ENCODE peak calls at places on chromosomes 1 and 21, in six cellular contexts. M is C1 segment of cervical spinal cord; I is COLO829; U is ELF-1; T is stimulated activated CD4-positive, alpha-beta T cell treated with anti-CD3 and anti-CD28 coated beads, Interleukin-1b, Interleukin-23, amount 100 ng/mL, for 4 hours; Y is effector memory CD8-positive, alpha-beta T cell. X is an unnamed sample.

GRCh38 chr21:42857216-42857615 is 22.1 kb downstream of the WDR4 start:
- DNase-seq in M (no peak), I (no peak), U (no peak), T (no peak), Y (no peak), X (no peak)

GRCh38 chr1:71823656-71824159 is 458.6 kb downstream of the NEGR1 start:
- DNase-seq in M (no peak), I (no peak), U (no peak), T (no peak), Y (no peak), X (no peak)

GRCh38 chr1:920506-920905 is 3.2 kb upstream of the SAMD11 start:
- DNase-seq in M (no peak), I (no peak), U (no peak), T (no peak), Y (no peak), X (no peak)

GRCh38 chr1:44417351-44418021 is 12.4 kb downstream of the RNF220 start:
- DNase-seq in M (peak; percentile 68), I (no peak), U (peak; percentile 93), T (no peak), Y (no peak), X (no peak)

GRCh38 chr1:179923044-179923443 is 31.6 kb upstream of the CEP350 start:
- DNase-seq in M (no peak), I (no peak), U (no peak), T (no peak), Y (no peak), X (no peak)

GRCh38 chr1:11725616-11726015 is 10.3 kb upstream of the AGTRAP start:
- DNase-seq in M (no peak), I (no peak), U (peak; percentile 44), T (no peak), Y (no peak), X (no peak)

GRCh38 chr1:245051349-245052221 is 103.2 kb upstream of the KIF26B start:
- DNase-seq in M (no peak), I (no peak), U (peak; percentile 45), T (no peak), Y (no peak), X (peak; percentile 24)

GRCh38 chr1:232641507-232641906 is 11.6 kb upstream of the SIPA1L2 start:
- DNase-seq in M (no peak), I (no peak), U (no peak), T (no peak), Y (no peak), X (peak; percentile 53)

GRCh38 chr1:157624471-157624870 is 26.6 kb upstream of the FCRL4 start:
- DNase-seq in M (no peak), I (no peak), U (no peak), T (no peak), Y (no peak), X (no peak)

GRCh38 chr1:229854620-229855019 is 212.4 kb upstream of the GALNT2 start:
- DNase-seq in M (no peak), I (no peak), U (no peak), T (no peak), Y (no peak), X (no peak)

GRCh38 chr1:150365945-150366344 is 2.0 kb downstream of the RPRD2 start:
- DNase-seq in M (no peak), I (peak; percentile 19), U (no peak), T (no peak), Y (no peak), X (no peak)

GRCh38 chr1:236486315-236486714 is 37.5 kb upstream of the LGALS8 start:
- DNase-seq in M (no peak), I (no peak), U (no peak), T (no peak), Y (no peak), X (no peak)

GRCh38 chr1:3070304-3070653 is 1.3 kb downstream of the PRDM16 start:
- DNase-seq in M (no peak), I (no peak), U (no peak), T (no peak), Y (no peak), X (no peak)

GRCh38 chr1:36136535-36136934 is 11.5 kb upstream of the COL8A2 start:
- DNase-seq in M (peak; percentile 14), I (no peak), U (no peak), T (no peak), Y (no peak), X (peak; percentile 92)

GRCh38 chr1:149927056-149927534 is 508 bp downstream of the SF3B4 start:
- DNase-seq in M (no peak), I (no peak), U (no peak), T (no peak), Y (no peak), X (no peak)

GRCh38 chr1:22689505-22689904 is 21.1 kb upstream of the EPHB2 start:
- DNase-seq in M (no peak), I (peak; percentile 23), U (peak; percentile 32), T (no peak), Y (no peak), X (peak; percentile 93)

GRCh38 chr21:40847956-40848355 is 998 bp upstream of the DSCAM start:
- DNase-seq in M (no peak), I (no peak), U (no peak), T (no peak), Y (no peak), X (no peak)

GRCh38 chr1:79633456-79633855 is 626.9 kb upstream of the ADGRL4 start:
- DNase-seq in M (no peak), I (peak; percentile 2), U (no peak), T (no peak), Y (no peak), X (peak; percentile 79)

GRCh38 chr1:24927886-24928630 is 2.0 kb downstream of the RUNX3 start:
- DNase-seq in M (no peak), I (no peak), U (no peak), T (no peak), Y (no peak), X (no peak)

GRCh38 chr1:21927531-21928237 is 9.4 kb downstream of the HSPG2 start:
- DNase-seq in M (no peak), I (no peak), U (no peak), T (no peak), Y (no peak), X (no peak)

GRCh38 chr21:26842976-26843911 is 2.0 kb downstream of the ADAMTS1 start:
- DNase-seq in M (peak; percentile 82), I (peak; percentile 92), U (peak; percentile 89), T (no peak), Y (no peak), X (peak; percentile 91)

GRCh38 chr1:9881838-9882249 is 28.2 kb downstream of the CTNNBIP1 start:
- DNase-seq in M (no peak), I (peak; percentile 33), U (no peak), T (no peak), Y (no peak), X (peak; percentile 64)

GRCh38 chr21:42614391-42614790 is 39.0 kb upstream of the PDE9A start:
- DNase-seq in M (no peak), I (no peak), U (no peak), T (peak; percentile 14), Y (peak; percentile 55), X (no peak)

GRCh38 chr21:18493420-18493819 is 89.8 kb upstream of the TMPRSS15 start:
- DNase-seq in M (no peak), I (no peak), U (peak; percentile 49), T (no peak), Y (no peak), X (peak; percentile 87)

GRCh38 chr1:171635661-171636060 is 13.6 kb downstream of the MYOCOS start:
- DNase-seq in M (no peak), I (no peak), U (no peak), T (no peak), Y (no peak), X (no peak)

GRCh38 chr21:42041711-42042110 is 29.4 kb upstream of the UMODL1 start:
- DNase-seq in M (no peak), I (no peak), U (no peak), T (no peak), Y (no peak), X (no peak)

GRCh38 chr1:66360285-66360724 is 173.6 kb upstream of the SGIP1 start:
- DNase-seq in M (no peak), I (no peak), U (no peak), T (no peak), Y (no peak), X (no peak)

GRCh38 chr1:33343539-33343938 is 22.6 kb upstream of the A3GALT2 start:
- DNase-seq in M (no peak), I (no peak), U (no peak), T (no peak), Y (no peak), X (peak; percentile 73)

GRCh38 chr1:110879758-110880606 is 7.0 kb downstream of the CD53 start:
- DNase-seq in M (no peak), I (no peak), U (no peak), T (no peak), Y (peak; percentile 49), X (no peak)

GRCh38 chr1:42777860-42778259 is 6.9 kb upstream of the TMEM269 start:
- DNase-seq in M (no peak), I (peak; percentile 41), U (no peak), T (no peak), Y (no peak), X (no peak)

GRCh38 chr1:161182214-161182613 is 4.9 kb upstream of the B4GALT3 start:
- DNase-seq in M (no peak), I (no peak), U (no peak), T (peak; percentile 36), Y (no peak), X (peak; percentile 33)

GRCh38 chr1:202624088-202624780 is 86.0 kb downstream of the SYT2 start:
- DNase-seq in M (no peak), I (no peak), U (no peak), T (no peak), Y (no peak), X (no peak)